ENCODE peak calls at places on chromosomes 13 and 19, in eight cellular contexts. A, I, N, Y, E, Z, X and F are unnamed samples.

GRCh38 chr13:97018029-97018819 is 23.9 kb upstream of the OXGR1 start:
- DNase-seq in A (no peak), I (no peak), N (no peak), Y (peak), E (no peak), Z (peak), X (no peak), F (peak)

GRCh38 chr19:50725218-50725931 is 2.2 kb downstream of the CLEC11A start:
- DNase-seq in A (no peak), I (no peak), N (no peak), Y (no peak), E (no peak), Z (no peak), X (no peak), F (no peak)

GRCh38 chr19:11197291-11198174 is at the start of gene KANK2:
- DNase-seq in A (peak), I (peak), N (peak), Y (peak), E (peak), Z (peak), X (peak), F (peak)

GRCh38 chr19:19460761-19461265 is 54.5 kb downstream of the TSSK6 start:
- DNase-seq in A (peak), I (peak), N (no peak), Y (no peak), E (peak), Z (peak), X (no peak), F (peak)

GRCh38 chr19:56507446-56508281 is at the start of gene ZNF471:
- DNase-seq in A (peak), I (peak), N (peak), Y (peak), E (peak), Z (peak), X (peak), F (peak)

GRCh38 chr13:110811751-110812110 is 98.2 kb downstream of the ING1 start:
- DNase-seq in A (no peak), I (no peak), N (no peak), Y (no peak), E (no peak), Z (no peak), X (no peak), F (no peak)

GRCh38 chr19:53558404-53558803 is 20.5 kb downstream of the ZNF331 start:
- DNase-seq in A (no peak), I (no peak), N (no peak), Y (no peak), E (no peak), Z (no peak), X (no peak), F (no peak)

GRCh38 chr13:50713849-50714248 is 129.6 kb downstream of the DLEU7 start:
- DNase-seq in A (no peak), I (no peak), N (no peak), Y (peak), E (no peak), Z (no peak), X (no peak), F (peak)

GRCh38 chr13:35953537-35954206 is 177.5 kb downstream of the DCLK1 start:
- DNase-seq in A (peak), I (peak), N (peak), Y (peak), E (peak), Z (peak), X (no peak), F (peak)

GRCh38 chr13:44661936-44662335 is 85.8 kb upstream of the TSC22D1 start:
- DNase-seq in A (no peak), I (no peak), N (no peak), Y (no peak), E (no peak), Z (no peak), X (no peak), F (no peak)

GRCh38 chr19:41555752-41556151 is 20.2 kb upstream of the CEACAM21 start:
- DNase-seq in A (no peak), I (no peak), N (no peak), Y (no peak), E (no peak), Z (no peak), X (no peak), F (no peak)

GRCh38 chr13:37443538-37443937 is 155.0 kb downstream of the POSTN start:
- DNase-seq in A (no peak), I (no peak), N (no peak), Y (no peak), E (no peak), Z (no peak), X (no peak), F (no peak)

GRCh38 chr13:77810430-77810829 is 108.2 kb downstream of the EDNRB start:
- DNase-seq in A (no peak), I (no peak), N (no peak), Y (peak), E (no peak), Z (no peak), X (no peak), F (no peak)

GRCh38 chr13:105616313-105617075 is 919.0 kb downstream of the EFNB2 start:
- DNase-seq in A (no peak), I (no peak), N (no peak), Y (no peak), E (no peak), Z (no peak), X (no peak), F (no peak)

GRCh38 chr19:6534451-6535093 is 3.7 kb downstream of the TNFSF9 start:
- DNase-seq in A (no peak), I (no peak), N (no peak), Y (no peak), E (no peak), Z (no peak), X (no peak), F (no peak)

GRCh38 chr13:25819856-25820530 is 231.8 kb downstream of the SHISA2 start:
- DNase-seq in A (no peak), I (no peak), N (no peak), Y (no peak), E (no peak), Z (no peak), X (no peak), F (no peak)

GRCh38 chr13:51240888-51241475 is 18.8 kb downstream of the FAM124A start:
- DNase-seq in A (peak), I (peak), N (no peak), Y (peak), E (no peak), Z (no peak), X (no peak), F (no peak)

GRCh38 chr19:29098863-29099481 is 114.0 kb downstream of the UQCRFS1 start:
- DNase-seq in A (peak), I (peak), N (no peak), Y (peak), E (peak), Z (peak), X (no peak), F (peak)

GRCh38 chr19:58518261-58519086 is 1.1 kb downstream of the ZBTB45 start:
- DNase-seq in A (no peak), I (no peak), N (no peak), Y (peak), E (no peak), Z (no peak), X (no peak), F (no peak)

GRCh38 chr13:79765331-79765730 is 284.4 kb downstream of the NDFIP2 start:
- DNase-seq in A (no peak), I (no peak), N (no peak), Y (no peak), E (no peak), Z (no peak), X (no peak), F (no peak)

GRCh38 chr13:114140131-114140908 is 7.9 kb upstream of the RASA3 start:
- DNase-seq in A (no peak), I (no peak), N (no peak), Y (peak), E (no peak), Z (no peak), X (peak), F (no peak)

GRCh38 chr19:1455336-1456120 is 5.6 kb downstream of the APC2 start:
- DNase-seq in A (no peak), I (peak), N (no peak), Y (no peak), E (peak), Z (peak), X (peak), F (peak)

GRCh38 chr19:3505598-3506383 is at the start of gene FZR1:
- DNase-seq in A (peak), I (peak), N (peak), Y (peak), E (peak), Z (peak), X (peak), F (peak)

GRCh38 chr19:8306235-8307054 is 1.7 kb downstream of the CD320 start:
- DNase-seq in A (peak), I (peak), N (peak), Y (peak), E (peak), Z (peak), X (no peak), F (peak)

GRCh38 chr19:30391554-30392551 is 19.7 kb downstream of the ZNF536 start:
- DNase-seq in A (no peak), I (no peak), N (no peak), Y (peak), E (no peak), Z (no peak), X (no peak), F (no peak)

GRCh38 chr19:14555918-14556661 is 15.8 kb downstream of the NDUFB7 start:
- DNase-seq in A (no peak), I (peak), N (no peak), Y (no peak), E (no peak), Z (no peak), X (no peak), F (no peak)

GRCh38 chr13:53782400-53783030 is 753.9 kb downstream of the OLFM4 start:
- DNase-seq in A (no peak), I (peak), N (peak), Y (peak), E (peak), Z (no peak), X (no peak), F (peak)

GRCh38 chr19:30556230-30556711 is 184.1 kb downstream of the ZNF536 start:
- DNase-seq in A (no peak), I (no peak), N (no peak), Y (no peak), E (no peak), Z (no peak), X (no peak), F (no peak)

GRCh38 chr13:47708386-47708785 is 292.7 kb downstream of the SUCLA2 start:
- DNase-seq in A (no peak), I (no peak), N (no peak), Y (no peak), E (no peak), Z (no peak), X (no peak), F (no peak)

GRCh38 chr13:79531542-79532239 is 50.7 kb downstream of the NDFIP2 start:
- DNase-seq in A (no peak), I (no peak), N (no peak), Y (no peak), E (no peak), Z (no peak), X (no peak), F (no peak)

GRCh38 chr19:10737680-10738079 is 19.8 kb downstream of the DNM2 start:
- DNase-seq in A (no peak), I (no peak), N (no peak), Y (no peak), E (no peak), Z (no peak), X (no peak), F (no peak)

GRCh38 chr19:56841194-56841546 is 644 bp upstream of the PEG3 start:
- DNase-seq in A (no peak), I (no peak), N (no peak), Y (no peak), E (no peak), Z (no peak), X (no peak), F (no peak)

GRCh38 chr19:46513461-46514236 is 18.0 kb upstream of the PNMA8B start:
- DNase-seq in A (peak), I (peak), N (peak), Y (peak), E (peak), Z (peak), X (peak), F (peak)

GRCh38 chr13:81395368-81395767 is 1054.4 kb upstream of the SPRY2 start:
- DNase-seq in A (no peak), I (no peak), N (peak), Y (no peak), E (no peak), Z (no peak), X (peak), F (no peak)

GRCh38 chr13:46773556-46773955 is 23.4 kb downstream of the ESD start:
- DNase-seq in A (no peak), I (no peak), N (no peak), Y (no peak), E (no peak), Z (no peak), X (no peak), F (no peak)

GRCh38 chr13:113364371-113364932 is 522 bp upstream of the GRTP1 start:
- DNase-seq in A (peak), I (peak), N (no peak), Y (no peak), E (no peak), Z (no peak), X (no peak), F (no peak)

GRCh38 chr13:43094901-43095300 is 71.5 kb downstream of the DNAJC15 start:
- DNase-seq in A (no peak), I (no peak), N (no peak), Y (no peak), E (no peak), Z (no peak), X (no peak), F (no peak)
- TF ChIP-seq POLR2A in A (no peak), I (no peak), N (no peak), Y (no peak), E (no peak), Z (no peak), X (no peak), F (no peak)

DNA sequence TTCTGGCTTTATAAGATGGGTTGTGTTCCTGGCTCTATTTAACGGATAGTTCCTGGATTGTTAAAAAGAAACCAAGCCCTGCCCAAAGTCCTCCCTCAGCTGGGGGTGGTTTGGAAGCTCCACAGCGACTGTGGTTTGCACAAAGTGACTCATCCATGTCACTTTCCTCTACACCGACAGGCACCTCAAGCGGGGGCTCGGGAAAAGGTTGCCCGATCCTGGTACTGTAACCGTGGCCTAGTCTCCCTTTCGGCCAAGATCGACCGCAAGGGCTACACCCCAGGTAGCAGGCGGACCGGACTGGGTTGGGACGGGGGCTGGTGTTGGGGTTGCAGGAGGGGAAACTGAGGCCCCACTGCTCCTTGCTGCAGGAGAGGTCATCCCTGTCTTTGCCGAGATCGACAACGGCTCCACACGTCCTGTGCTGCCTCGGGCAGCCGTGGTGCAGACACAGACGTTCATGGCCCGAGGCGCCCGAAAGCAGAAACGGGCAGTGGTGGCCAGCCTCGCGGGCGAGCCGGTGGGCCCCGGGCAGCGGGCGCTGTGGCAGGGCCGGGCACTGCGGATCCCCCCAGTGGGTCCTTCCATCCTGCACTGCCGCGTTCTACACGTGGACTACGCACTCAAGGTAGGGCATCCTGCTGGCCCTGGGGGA is 1.6 kb downstream of the ARRDC2 start:
- DNase-seq in A (no peak), I (no peak), N (no peak), Y (peak), E (no peak), Z (no peak), X (no peak), F (no peak)
- TF ChIP-seq POLR2A in A (no peak), I (no peak), N (no peak), Y (no peak), E (no peak), Z (no peak), X (no peak), F (no peak)

GRCh38 chr13:30413842-30414241 is 8.5 kb upstream of the UBE2L5 start:
- DNase-seq in A (no peak), I (no peak), N (no peak), Y (peak), E (no peak), Z (no peak), X (no peak), F (no peak)

GRCh38 chr13:30409911-30410704 is 12.2 kb upstream of the UBE2L5 start:
- DNase-seq in A (peak), I (no peak), N (no peak), Y (no peak), E (no peak), Z (peak), X (no peak), F (no peak)

GRCh38 chr13:30408319-30409101 is 13.8 kb upstream of the UBE2L5 start:
- DNase-seq in A (peak), I (peak), N (peak), Y (peak), E (peak), Z (peak), X (peak), F (peak)

GRCh38 chr13:30412351-30412750 is 9.9 kb upstream of the UBE2L5 start:
- DNase-seq in A (no peak), I (no peak), N (no peak), Y (no peak), E (no peak), Z (no peak), X (no peak), F (no peak)

DNA sequence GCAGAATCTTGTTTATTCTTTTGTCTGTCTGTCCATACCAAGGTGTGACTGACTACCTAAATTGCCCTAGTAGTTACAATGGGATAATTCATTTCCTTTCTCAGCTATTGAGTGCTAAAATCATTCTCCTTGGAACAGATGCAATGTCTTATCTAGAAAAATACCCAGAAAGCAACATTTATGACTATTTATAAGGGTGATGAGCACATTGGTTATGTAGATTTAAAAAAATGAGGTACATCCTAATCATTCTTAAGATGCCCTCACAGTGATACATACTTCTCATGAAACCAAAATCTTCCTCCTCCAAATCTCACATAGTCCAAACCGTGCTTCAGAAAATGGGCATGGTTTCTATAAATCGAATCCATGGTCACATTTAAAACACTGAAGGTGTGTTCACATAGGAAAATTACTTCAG is 11.6 kb upstream of the UBE2L5 start:
- DNase-seq in A (no peak), I (no peak), N (no peak), Y (no peak), E (no peak), Z (no peak), X (no peak), F (no peak)
- TF ChIP-seq POLR2A in A (no peak), I (no peak), N (no peak), Y (no peak), E (no peak), Z (no peak), X (no peak), F (no peak)

DNA sequence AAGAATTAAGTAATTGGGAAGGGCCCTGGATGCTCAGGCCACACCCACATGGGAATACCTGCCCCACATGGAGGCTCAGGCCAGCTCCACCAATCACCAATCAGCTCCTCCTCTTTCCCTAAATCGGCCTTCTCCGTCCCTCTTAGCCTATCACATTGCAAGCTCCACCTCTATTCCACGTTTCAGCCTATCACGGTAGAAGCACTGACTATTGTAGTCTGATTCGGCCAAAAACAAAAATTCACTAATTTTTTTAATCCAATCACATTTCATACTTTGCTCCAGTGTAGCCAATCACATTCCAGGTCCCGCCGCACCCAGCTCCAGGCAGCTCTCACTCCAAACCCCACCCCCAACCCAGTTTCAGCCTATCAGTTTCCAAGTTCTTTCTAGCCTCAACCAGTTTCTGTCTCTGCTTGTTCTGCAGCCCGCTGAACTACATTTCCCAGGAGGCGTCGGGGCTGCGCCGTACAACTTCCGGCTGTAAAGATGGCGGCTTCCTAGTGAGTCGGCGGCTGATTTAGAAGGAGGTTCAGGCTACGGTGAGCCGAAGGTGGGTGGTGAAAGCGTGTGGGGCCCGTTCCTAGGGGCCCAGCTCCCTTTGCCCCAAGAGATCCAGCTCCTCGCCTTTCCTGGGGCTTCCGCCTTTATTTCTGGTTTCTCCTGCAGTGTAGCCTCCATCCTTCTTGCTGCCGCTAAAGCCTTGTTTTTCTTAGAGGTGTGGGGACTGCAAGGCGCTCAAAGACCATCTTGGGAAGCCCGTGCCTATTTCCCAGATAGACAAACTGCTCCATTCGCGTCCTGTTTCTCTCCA is at the start of gene BABAM1:
- DNase-seq in A (peak), I (peak), N (peak), Y (peak), E (peak), Z (peak), X (peak), F (peak)
- TF ChIP-seq POLR2A in A (no peak), I (peak), N (peak), Y (peak), E (no peak), Z (no peak), X (no peak), F (no peak)